ENCODE peak calls at places on chromosomes 13 and 19, in five cellular contexts. F is kidney tubule cell; J is psoas muscle; D is left colon; C is stimulated activated CD8-positive, alpha-beta memory T cell treated with anti-CD3 and anti-CD28 coated beads, Interleukin-15, amount 100 ng/mL, for 24 hours. M is an unnamed sample.

GRCh38 chr19:1308718-1309117 is 23.0 kb downstream of the EFNA2 start:
- DNase-seq in J (no peak), D (no peak), F (no peak), C (no peak), M (no peak)

GRCh38 chr19:4591296-4591695 is 31.8 kb upstream of the SEMA6B start:
- DNase-seq in D (no peak), C (no peak), F (no peak), J (no peak), M (no peak)

GRCh38 chr13:111916201-111916600 is 150.7 kb upstream of the SOX1 start:
- DNase-seq in J (no peak), C (no peak), D (no peak), F (no peak), M (no peak)

GRCh38 chr19:30669329-30670010 is 297.3 kb downstream of the ZNF536 start:
- DNase-seq in D (peak), F (peak), J (peak), C (peak), M (peak)

GRCh38 chr13:98919566-98919965 is 58.3 kb downstream of the DOCK9 start:
- DNase-seq in D (no peak), F (no peak), J (no peak), C (no peak), M (no peak)

GRCh38 chr13:33363328-33363727 is 77.8 kb upstream of the STARD13 start:
- DNase-seq in J (no peak), D (no peak), F (no peak), C (no peak), M (no peak)

GRCh38 chr13:32947411-32947810 is 68.8 kb upstream of the KL start:
- DNase-seq in F (no peak), J (no peak), C (no peak), D (no peak), M (no peak)

GRCh38 chr13:46553886-46554855 is 1.2 kb downstream of the LRCH1 start:
- DNase-seq in J (peak), C (peak), F (peak), D (peak), M (peak)

GRCh38 chr13:94073006-94073744 is 406.3 kb downstream of the DCT start:
- DNase-seq in C (no peak), F (peak), J (no peak), D (no peak), M (no peak)

GRCh38 chr19:33071887-33072286 is 7.2 kb upstream of the RHPN2 start:
- DNase-seq in C (no peak), J (no peak), D (no peak), F (peak), M (no peak)

GRCh38 chr19:48648134-48648533 is 2.1 kb upstream of the CA11 start:
- DNase-seq in C (no peak), J (no peak), F (no peak), D (no peak), M (no peak)

GRCh38 chr19:58582985-58583384 is 9.8 kb upstream of the MZF1 start:
- DNase-seq in D (no peak), J (no peak), C (no peak), F (no peak), M (no peak)

GRCh38 chr19:35249848-35250711 is 1.3 kb downstream of the LSR start:
- DNase-seq in C (no peak), F (no peak), D (no peak), J (no peak), M (no peak)

GRCh38 chr13:98143601-98144500 is 957 bp downstream of the FARP1 start:
- DNase-seq in F (peak), J (peak), C (no peak), D (peak), M (peak)

GRCh38 chr19:10878253-10878652 is 6.9 kb downstream of the CARM1 start:
- DNase-seq in F (no peak), J (no peak), C (no peak), D (no peak), M (no peak)

GRCh38 chr19:408441-409005 is 424 bp downstream of the C2CD4C start:
- DNase-seq in J (no peak), F (no peak), D (no peak), C (no peak), M (no peak)

GRCh38 chr19:38735257-38735686 is 9.0 kb downstream of the CAPN12 start:
- DNase-seq in J (no peak), D (peak), F (peak), C (no peak), M (no peak)

GRCh38 chr19:56405062-56405461 is 930 bp downstream of the ZNF583 start:
- DNase-seq in C (no peak), D (no peak), J (no peak), F (no peak), M (no peak)

GRCh38 chr19:30249911-30250310 is 122.3 kb upstream of the ZNF536 start:
- DNase-seq in J (no peak), D (no peak), F (no peak), C (no peak), M (no peak)

GRCh38 chr19:39512964-39513363 is 2.0 kb upstream of the SELENOV start:
- DNase-seq in D (no peak), J (no peak), F (no peak), C (no peak), M (no peak)

GRCh38 chr13:40197049-40197448 is 469.4 kb downstream of the FOXO1 start:
- DNase-seq in F (no peak), J (no peak), C (no peak), D (no peak), M (no peak)

GRCh38 chr13:65154661-65155447 is 2075.3 kb downstream of the PCDH9 start:
- DNase-seq in J (no peak), F (no peak), C (no peak), D (no peak), M (no peak)

GRCh38 chr19:18589380-18590272 is 1.0 kb downstream of the REX1BD start:
- DNase-seq in C (peak), J (peak), D (peak), F (peak), M (peak)

GRCh38 chr13:30862707-30863106 is 43.4 kb upstream of the MEDAG start:
- DNase-seq in D (peak), F (no peak), J (peak), C (no peak), M (peak)

GRCh38 chr19:18541992-18542935 is 1.1 kb downstream of the FKBP8 start:
- DNase-seq in C (no peak), D (no peak), F (no peak), J (no peak), M (no peak)

GRCh38 chr19:55526216-55527196 is 10.4 kb downstream of the SBK2 start:
- DNase-seq in J (peak), F (peak), C (no peak), D (peak), M (peak)

GRCh38 chr13:110312669-110313031 is 5.6 kb downstream of the COL4A2 start:
- DNase-seq in D (no peak), F (peak), C (no peak), J (no peak), M (no peak)

GRCh38 chr13:25911020-25911419 is 140.8 kb downstream of the SHISA2 start:
- DNase-seq in C (no peak), D (no peak), F (no peak), J (no peak), M (no peak)

GRCh38 chr19:40603719-40604646 is 2.8 kb downstream of the LTBP4 start:
- DNase-seq in C (peak), D (peak), F (peak), J (peak), M (peak)

GRCh38 chr13:50805805-50806204 is 37.7 kb downstream of the DLEU7 start:
- DNase-seq in C (no peak), J (no peak), F (no peak), D (no peak), M (no peak)

GRCh38 chr13:28171266-28171665 is 32.9 kb downstream of the PAN3 start:
- DNase-seq in C (no peak), J (no peak), F (peak), D (no peak), M (no peak)